ENCODE peak calls at places on chromosomes 3 and 15, in ten cellular contexts. W is ACHN; E is hippocampal formation; V is spleen; U is effector CD4-positive, alpha-beta T cell; C is AG04449; O is central memory CD8-positive, alpha-beta T cell; N is cardiac muscle cell; S is A673; A is anterior cingulate cortex. R is an unnamed sample.

GRCh38 chr3:176521531-176522175 is 675.6 kb downstream of the TBL1XR1 start:
- DNase-seq in V (no peak), N (peak; percentile 29), E (no peak), U (no peak), C (peak; percentile 69), O (no peak), S (peak; percentile 74), W (no peak), A (no peak), R (no peak)

GRCh38 chr3:143830063-143830462 is 18.2 kb downstream of the SLC9A9 start:
- DNase-seq in U (no peak), C (no peak), S (no peak), O (no peak), E (no peak), N (no peak), V (no peak), W (no peak), A (no peak), R (no peak)

GRCh38 chr15:38810686-38811085 is 246.1 kb upstream of the RASGRP1 start:
- DNase-seq in A (no peak), N (no peak), S (no peak), E (no peak), O (no peak), V (no peak), C (no peak), U (no peak), W (no peak), R (no peak)

GRCh38 chr3:16550676-16551341 is 37.3 kb upstream of the RFTN1 start:
- DNase-seq in O (peak; percentile 73), W (peak; percentile 75), V (no peak), A (no peak), S (peak; percentile 89), U (peak; percentile 65), C (peak; percentile 57), N (peak; percentile 91), E (peak; percentile 27), R (peak; percentile 88)

GRCh38 chr3:187016639-187017345 is 86.5 kb downstream of the ST6GAL1 start:
- DNase-seq in S (no peak), C (no peak), O (no peak), E (no peak), N (peak; percentile 86), W (no peak), A (no peak), V (no peak), U (no peak), R (peak; percentile 74)

GRCh38 chr3:197896421-197896820 is 53.6 kb upstream of the RPL35A start:
- DNase-seq in W (no peak), O (no peak), U (no peak), A (no peak), E (no peak), N (no peak), C (no peak), S (peak; percentile 44), V (no peak), R (no peak)

GRCh38 chr3:196968233-196969000 is at the start of gene PIGZ:
- DNase-seq in U (no peak), V (peak; percentile 86), A (no peak), E (peak; percentile 29), O (no peak), S (peak; percentile 46), W (peak; percentile 24), C (no peak), N (peak; percentile 49), R (peak; percentile 71)

GRCh38 chr3:128443771-128444170 is 22.9 kb downstream of the DNAJB8 start:
- DNase-seq in S (no peak), V (no peak), W (no peak), A (no peak), C (no peak), E (no peak), N (no peak), U (no peak), O (no peak), R (no peak)

GRCh38 chr3:124772081-124772831 is 42.0 kb downstream of the UMPS start:
- DNase-seq in N (peak; percentile 79), O (no peak), U (no peak), A (peak; percentile 40), C (no peak), V (peak; percentile 73), E (peak; percentile 82), W (no peak), S (peak; percentile 63), R (no peak)

GRCh38 chr15:64354683-64355558 is 1.1 kb downstream of the CSNK1G1 start:
- DNase-seq in S (peak; percentile 29), C (no peak), V (no peak), N (no peak), E (no peak), U (no peak), W (peak; percentile 11), O (no peak), A (no peak), R (peak; percentile 17)

GRCh38 chr3:193744822-193745684 is 152.0 kb downstream of the OPA1 start:
- DNase-seq in S (peak; percentile 88), U (no peak), A (no peak), C (no peak), W (no peak), E (no peak), V (no peak), N (peak; percentile 73), O (no peak), R (no peak)

GRCh38 chr3:47022540-47023161 is 43.2 kb downstream of the NBEAL2 start:
- DNase-seq in W (no peak), S (no peak), E (no peak), O (no peak), V (no peak), A (no peak), N (peak; percentile 13), U (no peak), C (no peak), R (no peak)

GRCh38 chr15:83248151-83248851 is 36.2 kb downstream of the BNC1 start:
- DNase-seq in O (no peak), V (no peak), W (peak; percentile 69), A (no peak), U (no peak), S (peak; percentile 73), N (peak; percentile 82), E (peak; percentile 6), C (peak; percentile 5), R (peak; percentile 73)

GRCh38 chr3:177591371-177591770 is 394.1 kb upstream of the TBL1XR1 start:
- DNase-seq in C (no peak), V (no peak), S (no peak), U (no peak), A (no peak), O (no peak), N (peak; percentile 20), W (no peak), E (peak; percentile 31), R (peak; percentile 35)

GRCh38 chr3:99789322-99789721 is 28.3 kb upstream of the CMSS1 start:
- DNase-seq in N (peak; percentile 86), V (no peak), W (peak; percentile 70), U (no peak), S (peak; percentile 76), A (no peak), O (no peak), E (no peak), C (no peak), R (peak; percentile 53)

GRCh38 chr15:58431221-58432149 is at the start of gene LIPC:
- DNase-seq in V (no peak), O (no peak), N (no peak), W (no peak), C (no peak), S (no peak), A (no peak), U (no peak), E (no peak), R (no peak)

GRCh38 chr3:102000620-102001209 is 151.4 kb downstream of the NFKBIZ start:
- DNase-seq in S (no peak), E (no peak), O (no peak), V (no peak), C (no peak), N (no peak), A (no peak), U (no peak), W (no peak), R (no peak)